ENCODE peak calls at places on chromosomes 7 and 10, in nine cellular contexts. K, N, W, P, X, M, R, A and Y are unnamed samples.

GRCh38 chr7:3439333-3440030 is 138.4 kb downstream of the SDK1 start:
- ATAC-seq in N (no peak), W (peak), M (no peak), X (peak), R (peak), P (no peak), K (no peak), A (no peak), Y (peak)

GRCh38 chr10:71621783-71622526 is 97.6 kb downstream of the C10orf105 start:
- ATAC-seq in A (no peak), W (no peak), N (no peak), P (no peak), R (peak), K (no peak), X (peak), M (no peak), Y (peak)

GRCh38 chr7:81611805-81612204 is 158.0 kb downstream of the HGF start:
- ATAC-seq in N (no peak), A (no peak), P (no peak), M (no peak), X (no peak), K (no peak), R (no peak), W (no peak), Y (no peak)

GRCh38 chr7:151925446-151926335 is 30.6 kb upstream of the GALNTL5 start:
- ATAC-seq in A (peak), K (peak), M (peak), X (peak), W (no peak), N (no peak), P (peak), R (no peak), Y (peak)

GRCh38 chr7:11831383-11831726 is 643 bp downstream of the THSD7A start:
- ATAC-seq in X (peak), R (peak), M (no peak), W (peak), A (no peak), K (no peak), P (peak), N (no peak), Y (peak)

GRCh38 chr10:122461367-122461728 is at the start of gene HTRA1:
- ATAC-seq in N (no peak), R (peak), P (peak), M (no peak), W (peak), K (peak), X (peak), A (peak), Y (peak)

GRCh38 chr7:99224263-99224947 is 16.5 kb upstream of the KPNA7 start:
- ATAC-seq in K (no peak), R (peak), M (no peak), A (no peak), N (peak), W (peak), P (no peak), X (no peak), Y (no peak)

GRCh38 chr7:147483634-147484292 is 1106.8 kb upstream of the C7orf33 start:
- ATAC-seq in K (no peak), M (no peak), P (no peak), N (no peak), W (no peak), A (no peak), X (no peak), R (peak), Y (no peak)

GRCh38 chr7:2688409-2689342 is 674 bp downstream of the AMZ1 start:
- ATAC-seq in P (peak), W (peak), R (peak), A (peak), K (peak), X (no peak), M (peak), N (peak), Y (peak)

GRCh38 chr7:139771001-139771956 is 6.5 kb downstream of the HIPK2 start:
- ATAC-seq in R (peak), N (no peak), M (no peak), W (peak), P (no peak), A (peak), K (no peak), X (no peak), Y (no peak)

GRCh38 chr10:78505657-78506056 is 472.0 kb downstream of the RPS24 start:
- ATAC-seq in N (no peak), R (no peak), X (no peak), P (no peak), K (no peak), A (no peak), M (no peak), W (no peak), Y (no peak)

GRCh38 chr7:157272351-157273207 is 64.2 kb upstream of the DNAJB6 start:
- ATAC-seq in N (no peak), X (no peak), K (no peak), M (no peak), R (no peak), A (no peak), W (no peak), P (no peak), Y (no peak)

GRCh38 chr7:84362360-84362759 is 167.8 kb upstream of the SEMA3A start:
- ATAC-seq in K (no peak), W (no peak), M (no peak), P (no peak), X (no peak), A (no peak), R (no peak), N (no peak), Y (no peak)

GRCh38 chr10:94465684-94466083 is 63.3 kb downstream of the TBC1D12 start:
- ATAC-seq in N (no peak), R (no peak), P (no peak), A (no peak), W (no peak), X (no peak), M (no peak), K (no peak), Y (no peak)

GRCh38 chr10:62076872-62077271 is 175.4 kb downstream of the ARID5B start:
- ATAC-seq in W (peak), R (peak), K (peak), N (peak), M (peak), P (no peak), X (peak), A (peak), Y (no peak)